ENCODE peak calls at places on chromosome 19, in four cellular contexts. M, C, U and B are unnamed samples.

GRCh38 chr19:11963566-11964355 is 1.1 kb upstream of the ZNF763 start:
- DNase-seq in M (peak), C (peak), U (no peak), B (peak)

GRCh38 chr19:45528149-45528743 is 21.0 kb downstream of the VASP start:
- DNase-seq in M (peak), U (no peak), C (no peak), B (no peak)

GRCh38 chr19:41530761-41531301 is 45.1 kb upstream of the CEACAM21 start:
- DNase-seq in C (no peak), U (no peak), M (no peak), B (no peak)

GRCh38 chr19:16288544-16288943 is 36.1 kb upstream of the KLF2 start:
- DNase-seq in C (no peak), U (no peak), M (no peak), B (no peak)

GRCh38 chr19:46975918-46976782 is 43.5 kb upstream of the NPAS1 start:
- DNase-seq in C (peak), M (no peak), U (peak), B (peak)

GRCh38 chr19:54133312-54133956 is 4.1 kb upstream of the CNOT3 start:
- DNase-seq in C (no peak), U (peak), M (no peak), B (peak)

GRCh38 chr19:41978470-41978869 is 15.6 kb downstream of the ATP1A3 start:
- DNase-seq in M (no peak), C (no peak), U (no peak), B (no peak)

GRCh38 chr19:13012690-13013608 is 17.7 kb downstream of the NFIX start:
- DNase-seq in U (no peak), M (peak), C (no peak), B (peak)

GRCh38 chr19:17605761-17606745 is 50.6 kb downstream of the COLGALT1 start:
- DNase-seq in M (peak), C (peak), U (peak), B (peak)
- TF ChIP-seq ELF1 in M (no peak), C (no peak), U (no peak), B (no peak)

DNA sequence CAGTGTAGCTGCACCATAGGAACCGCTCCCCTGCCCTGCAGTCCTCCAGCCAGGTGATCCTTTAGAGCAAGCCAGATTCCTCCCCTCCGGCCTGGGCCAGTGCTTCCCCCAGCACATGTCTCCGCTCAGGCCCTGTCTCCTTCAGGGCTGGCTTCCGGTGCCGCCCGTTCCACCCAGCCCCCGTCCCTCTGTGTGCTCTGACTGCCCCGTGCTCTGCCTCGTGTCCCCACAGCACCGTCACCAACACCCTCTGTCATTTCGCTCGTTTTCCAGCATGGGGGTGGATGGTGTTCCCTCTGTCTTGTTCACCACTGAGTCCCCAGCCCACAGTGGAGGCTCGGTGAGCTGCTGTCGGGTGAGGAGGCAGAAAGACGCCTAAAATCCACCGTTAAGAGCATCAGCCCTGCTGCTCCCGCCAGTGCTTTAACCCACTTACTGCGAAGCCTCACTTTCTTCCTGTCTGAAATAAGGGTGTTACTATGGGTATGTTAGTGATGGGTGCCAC is 54.5 kb downstream of the TSSK6 start:
- DNase-seq in M (no peak), U (no peak), C (peak), B (no peak)
- TF ChIP-seq ELF1 in M (no peak), U (no peak), C (no peak), B (no peak)

GRCh38 chr19:50838239-50838638 is 4.9 kb upstream of the KLK15 start:
- DNase-seq in U (peak), M (peak), C (no peak), B (no peak)
- TF ChIP-seq ELF1 in U (no peak), M (no peak), C (no peak), B (no peak)

GRCh38 chr19:8069116-8069973 is 16.8 kb downstream of the CCL25 start:
- DNase-seq in C (peak), U (no peak), M (peak), B (no peak)
- TF ChIP-seq ELF1 in C (no peak), U (no peak), M (no peak), B (no peak)

GRCh38 chr19:39301021-39301420 is 4.8 kb downstream of the IFNL1 start:
- DNase-seq in C (no peak), U (no peak), M (no peak), B (no peak)

GRCh38 chr19:39297931-39298634 is 1.9 kb downstream of the IFNL1 start:
- DNase-seq in U (no peak), C (no peak), M (no peak), B (no peak)

GRCh38 chr19:39299832-39300231 is 3.6 kb downstream of the IFNL1 start:
- DNase-seq in U (no peak), C (no peak), M (no peak), B (no peak)

GRCh38 chr19:39301562-39301961 is 5.4 kb downstream of the IFNL1 start:
- DNase-seq in M (no peak), U (no peak), C (no peak), B (no peak)

GRCh38 chr19:39299404-39299803 is 3.2 kb downstream of the IFNL1 start:
- DNase-seq in C (no peak), U (no peak), M (no peak), B (no peak)
- TF ChIP-seq ELF1 in C (no peak), U (no peak), M (no peak), B (no peak)

DNA sequence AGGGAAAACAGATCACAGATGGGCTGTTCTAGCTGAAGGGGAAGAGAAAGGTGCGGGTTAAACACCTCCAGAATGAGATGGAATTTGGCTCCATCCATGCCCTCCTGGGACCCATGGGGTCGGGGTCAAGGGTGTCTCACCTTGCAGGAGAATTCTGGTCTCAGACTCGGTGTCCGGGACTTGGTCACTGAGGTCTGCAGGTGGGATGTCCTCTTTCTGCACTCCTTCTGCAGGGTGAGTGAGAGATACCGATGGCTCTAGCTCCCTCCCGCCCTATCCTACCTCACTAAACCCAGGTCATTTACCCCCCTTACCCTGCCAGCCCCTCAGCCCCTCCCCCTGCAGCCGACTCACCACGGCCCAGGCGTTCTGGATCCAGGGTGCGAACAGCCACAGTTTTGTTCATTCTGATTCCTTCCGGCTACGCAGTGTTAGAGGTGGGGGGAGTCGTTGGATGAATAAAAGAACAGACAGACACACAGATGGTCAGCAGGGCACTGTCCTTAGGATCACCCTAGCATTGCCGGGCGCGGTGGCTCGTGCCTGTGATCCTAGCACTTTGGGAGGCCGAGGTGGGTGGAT is 24.1 kb downstream of the C3 start:
- DNase-seq in C (no peak), U (no peak), M (no peak), B (no peak)
- TF ChIP-seq ELF1 in C (no peak), U (no peak), M (no peak), B (no peak)

DNA sequence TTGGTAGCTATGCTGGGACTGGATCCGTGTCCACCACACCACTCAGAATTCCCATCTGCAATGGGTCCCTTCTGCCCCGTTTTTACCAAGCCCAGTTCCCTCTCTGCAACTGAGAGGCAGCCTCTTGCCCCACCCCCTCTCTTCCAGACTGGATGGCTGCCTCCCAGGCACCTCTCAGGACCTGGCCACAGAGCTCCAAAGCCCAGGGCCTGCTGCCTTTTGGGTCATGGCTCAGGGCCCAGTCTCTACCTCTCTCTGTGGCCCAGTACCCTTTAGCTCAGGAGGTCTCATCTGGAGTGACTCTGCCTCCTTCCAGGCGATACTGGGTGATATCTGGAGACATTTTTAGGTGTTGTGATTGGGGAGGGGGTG is 10.3 kb upstream of the ZBTB7A start:
- DNase-seq in U (no peak), C (no peak), M (no peak), B (no peak)
- TF ChIP-seq ELF1 in U (no peak), C (no peak), M (no peak), B (no peak)

DNA sequence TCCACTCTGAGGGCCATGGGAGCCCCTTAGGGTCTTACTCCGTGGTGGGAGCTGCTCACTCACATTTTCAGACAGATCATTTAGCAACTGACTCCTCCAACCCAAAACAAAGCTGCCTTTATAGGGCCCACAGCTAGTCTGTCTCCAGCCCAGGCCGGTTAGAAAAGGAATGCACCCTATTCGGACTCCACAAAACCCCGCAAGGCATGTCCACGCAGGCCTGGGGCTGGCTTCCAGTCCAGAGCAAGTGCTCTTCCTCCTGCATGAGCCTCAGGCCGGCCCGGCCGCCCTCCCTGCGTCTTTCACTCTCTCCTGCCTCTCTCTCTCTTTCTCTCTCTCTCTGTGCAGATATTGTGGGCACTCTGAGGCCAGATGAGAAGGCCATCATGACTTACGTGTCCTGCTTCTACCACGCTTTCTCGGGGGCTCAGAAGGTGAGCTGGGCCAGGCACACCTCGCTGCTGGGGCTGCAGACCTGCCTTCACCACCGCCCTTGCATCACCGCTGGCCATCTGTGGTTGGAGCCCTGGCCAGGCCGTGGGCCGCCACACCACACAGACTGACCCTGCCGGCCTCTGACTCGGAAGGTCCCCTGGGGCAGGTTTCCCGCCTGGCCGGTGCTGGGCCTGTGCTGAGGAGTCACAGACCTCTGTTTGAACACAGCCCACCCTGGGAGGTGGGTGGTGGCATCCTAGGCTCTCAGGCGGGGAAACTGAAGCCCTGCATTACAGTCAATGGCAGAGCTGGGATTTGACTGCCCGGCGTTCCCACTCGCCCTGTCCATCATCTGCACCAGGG is 33.1 kb downstream of the CAPN12 start:
- DNase-seq in C (no peak), U (no peak), M (no peak), B (no peak)
- TF ChIP-seq ELF1 in C (no peak), U (no peak), M (no peak), B (no peak)

GRCh38 chr19:35266904-35267817 is 1.6 kb upstream of the USF2 start:
- DNase-seq in M (peak), C (peak), U (no peak), B (no peak)

GRCh38 chr19:35269425-35270117 is 809 bp downstream of the USF2 start:
- DNase-seq in C (peak), U (peak), M (peak), B (peak)

GRCh38 chr19:35270381-35270811 is 1.6 kb downstream of the USF2 start:
- DNase-seq in M (no peak), U (no peak), C (no peak), B (no peak)

GRCh38 chr19:35267818-35268545 is 780 bp upstream of the USF2 start:
- DNase-seq in M (peak), C (peak), U (peak), B (no peak)

DNA sequence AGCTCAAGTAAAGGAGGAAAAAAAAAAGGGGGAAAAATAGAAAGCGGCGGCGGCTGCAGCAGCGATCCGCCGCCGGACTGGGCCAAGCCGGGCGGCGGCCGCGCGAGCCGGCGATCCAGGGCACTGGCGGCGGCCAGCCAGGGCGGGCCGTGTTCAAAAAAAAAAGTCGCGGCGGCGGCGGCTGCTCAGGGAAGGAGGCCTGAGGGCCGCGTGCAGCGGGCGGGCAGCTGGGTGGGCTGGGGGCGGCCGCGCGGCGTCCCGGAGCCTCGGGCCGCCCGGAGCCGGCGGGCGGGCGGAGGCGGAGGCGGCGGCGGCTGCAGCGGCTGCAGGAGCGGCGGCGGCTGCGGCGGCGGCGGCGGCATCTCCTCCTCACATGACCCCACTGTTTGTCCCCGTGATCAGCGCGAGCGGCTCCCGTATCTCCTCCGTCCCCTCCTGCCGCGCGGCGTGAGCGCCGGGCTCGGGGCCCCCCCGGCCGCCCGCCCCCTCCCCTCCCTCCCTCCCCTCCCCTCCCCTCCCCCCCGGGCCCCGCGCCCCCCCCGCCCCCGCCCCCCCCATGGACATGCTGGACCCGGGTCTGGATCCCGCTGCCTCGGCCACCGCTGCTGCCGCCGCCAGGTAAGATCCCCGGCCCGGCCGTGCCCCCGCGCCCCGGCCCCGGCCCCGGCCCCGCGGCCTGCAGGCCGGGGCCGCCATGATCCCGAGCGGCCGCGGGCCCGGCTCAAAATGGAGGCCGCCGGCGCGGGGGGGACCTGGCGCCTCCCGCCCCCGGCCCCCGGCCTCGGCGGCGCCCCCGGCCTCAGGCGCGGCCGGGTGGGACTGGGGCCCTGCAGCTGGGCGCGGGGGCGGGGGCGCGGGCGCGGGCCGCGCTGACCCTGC is at the start of gene USF2:
- DNase-seq in U (peak), M (peak), C (peak), B (peak)
- TF ChIP-seq ELF1 in U (no peak), M (no peak), C (no peak), B (no peak)